ENCODE peak calls at places on chromosomes 6 and 20, in eight cellular contexts. One of them, this sample, is unnamed.

GRCh38 chr20:48886189-48886588 is 35.3 kb upstream of the ARFGEF2 start:
- DNase-seq in NCI-H526: no peak
- DNase-seq in lung: no peak
- DNase-seq in choroid plexus epithelial cell: no peak
- DNase-seq in H54: no peak
- DNase-seq in HEK293T: no peak
- DNase-seq in activated CD8-positive, alpha-beta memory T cell treated with anti-CD3 and anti-CD28 coated beads for 4 hours: no peak
- DNase-seq in NCI-H524: no peak
- DNase-seq in this sample: no peak

GRCh38 chr6:139334791-139335446 is 39.5 kb downstream of the CITED2 start:
- DNase-seq in activated CD8-positive, alpha-beta memory T cell treated with anti-CD3 and anti-CD28 coated beads for 4 hours: no peak
- DNase-seq in choroid plexus epithelial cell: peak
- DNase-seq in HEK293T: no peak
- DNase-seq in H54: peak
- DNase-seq in NCI-H526: no peak
- DNase-seq in NCI-H524: no peak
- DNase-seq in lung: no peak
- DNase-seq in this sample: peak

GRCh38 chr20:49161428-49162152 is 26.5 kb downstream of the STAU1 start:
- DNase-seq in lung: no peak
- DNase-seq in H54: no peak
- DNase-seq in choroid plexus epithelial cell: no peak
- DNase-seq in NCI-H526: no peak
- DNase-seq in NCI-H524: no peak
- DNase-seq in HEK293T: no peak
- DNase-seq in activated CD8-positive, alpha-beta memory T cell treated with anti-CD3 and anti-CD28 coated beads for 4 hours: no peak
- DNase-seq in this sample: peak

GRCh38 chr20:9532069-9532809 is 17.8 kb downstream of the LAMP5 start:
- DNase-seq in activated CD8-positive, alpha-beta memory T cell treated with anti-CD3 and anti-CD28 coated beads for 4 hours: no peak
- DNase-seq in HEK293T: no peak
- DNase-seq in NCI-H526: no peak
- DNase-seq in NCI-H524: peak
- DNase-seq in H54: no peak
- DNase-seq in lung: no peak
- DNase-seq in choroid plexus epithelial cell: no peak
- DNase-seq in this sample: no peak

GRCh38 chr6:13943943-13944342 is 19.2 kb downstream of the RNF182 start:
- DNase-seq in HEK293T: no peak
- DNase-seq in NCI-H524: no peak
- DNase-seq in activated CD8-positive, alpha-beta memory T cell treated with anti-CD3 and anti-CD28 coated beads for 4 hours: no peak
- DNase-seq in H54: no peak
- DNase-seq in choroid plexus epithelial cell: no peak
- DNase-seq in lung: no peak
- DNase-seq in NCI-H526: no peak
- DNase-seq in this sample: no peak

GRCh38 chr6:133241088-133241900 is at the start of gene EYA4:
- DNase-seq in H54: no peak
- DNase-seq in activated CD8-positive, alpha-beta memory T cell treated with anti-CD3 and anti-CD28 coated beads for 4 hours: no peak
- DNase-seq in HEK293T: peak
- DNase-seq in choroid plexus epithelial cell: peak
- DNase-seq in NCI-H526: peak
- DNase-seq in NCI-H524: peak
- DNase-seq in lung: no peak
- DNase-seq in this sample: peak

GRCh38 chr6:42817910-42818309 is 36.1 kb downstream of the BICRAL start:
- DNase-seq in activated CD8-positive, alpha-beta memory T cell treated with anti-CD3 and anti-CD28 coated beads for 4 hours: no peak
- DNase-seq in NCI-H524: no peak
- DNase-seq in HEK293T: no peak
- DNase-seq in lung: no peak
- DNase-seq in H54: no peak
- DNase-seq in choroid plexus epithelial cell: no peak
- DNase-seq in NCI-H526: no peak
- DNase-seq in this sample: no peak

GRCh38 chr6:86937219-86938079 is at the start of gene HTR1E:
- DNase-seq in HEK293T: peak
- DNase-seq in lung: peak
- DNase-seq in NCI-H524: peak
- DNase-seq in NCI-H526: peak
- DNase-seq in activated CD8-positive, alpha-beta memory T cell treated with anti-CD3 and anti-CD28 coated beads for 4 hours: no peak
- DNase-seq in choroid plexus epithelial cell: peak
- DNase-seq in H54: peak
- DNase-seq in this sample: peak

GRCh38 chr6:158416841-158417759 is 104.8 kb downstream of the TULP4 start:
- DNase-seq in NCI-H524: no peak
- DNase-seq in H54: no peak
- DNase-seq in lung: no peak
- DNase-seq in HEK293T: no peak
- DNase-seq in choroid plexus epithelial cell: no peak
- DNase-seq in NCI-H526: no peak
- DNase-seq in activated CD8-positive, alpha-beta memory T cell treated with anti-CD3 and anti-CD28 coated beads for 4 hours: no peak
- DNase-seq in this sample: no peak

GRCh38 chr6:51495806-51496380 is 591.5 kb downstream of the PKHD1 start:
- DNase-seq in choroid plexus epithelial cell: no peak
- DNase-seq in lung: no peak
- DNase-seq in HEK293T: no peak
- DNase-seq in NCI-H526: no peak
- DNase-seq in activated CD8-positive, alpha-beta memory T cell treated with anti-CD3 and anti-CD28 coated beads for 4 hours: no peak
- DNase-seq in H54: no peak
- DNase-seq in NCI-H524: no peak
- DNase-seq in this sample: no peak

GRCh38 chr6:138570716-138571020 is 71.4 kb upstream of the NHSL1 start:
- DNase-seq in HEK293T: no peak
- DNase-seq in H54: no peak
- DNase-seq in NCI-H526: peak
- DNase-seq in activated CD8-positive, alpha-beta memory T cell treated with anti-CD3 and anti-CD28 coated beads for 4 hours: no peak
- DNase-seq in NCI-H524: peak
- DNase-seq in lung: no peak
- DNase-seq in choroid plexus epithelial cell: no peak
- DNase-seq in this sample: no peak

GRCh38 chr6:43122146-43122545 is 46.0 kb downstream of the PTK7 start:
- DNase-seq in NCI-H526: no peak
- DNase-seq in activated CD8-positive, alpha-beta memory T cell treated with anti-CD3 and anti-CD28 coated beads for 4 hours: no peak
- DNase-seq in choroid plexus epithelial cell: no peak
- DNase-seq in H54: no peak
- DNase-seq in NCI-H524: no peak
- DNase-seq in lung: no peak
- DNase-seq in HEK293T: no peak
- DNase-seq in this sample: no peak

GRCh38 chr20:52830598-52830997 is 141.6 kb upstream of the TSHZ2 start:
- DNase-seq in NCI-H526: no peak
- DNase-seq in H54: no peak
- DNase-seq in lung: no peak
- DNase-seq in choroid plexus epithelial cell: no peak
- DNase-seq in HEK293T: no peak
- DNase-seq in activated CD8-positive, alpha-beta memory T cell treated with anti-CD3 and anti-CD28 coated beads for 4 hours: no peak
- DNase-seq in NCI-H524: no peak
- DNase-seq in this sample: no peak

GRCh38 chr6:155628315-155628714 is 172.7 kb upstream of the NOX3 start:
- DNase-seq in H54: no peak
- DNase-seq in NCI-H524: no peak
- DNase-seq in NCI-H526: no peak
- DNase-seq in choroid plexus epithelial cell: no peak
- DNase-seq in lung: no peak
- DNase-seq in activated CD8-positive, alpha-beta memory T cell treated with anti-CD3 and anti-CD28 coated beads for 4 hours: no peak
- DNase-seq in HEK293T: no peak
- DNase-seq in this sample: no peak

GRCh38 chr6:107328081-107328480 is 131.3 kb downstream of the PDSS2 start:
- DNase-seq in NCI-H524: no peak
- DNase-seq in NCI-H526: no peak
- DNase-seq in HEK293T: no peak
- DNase-seq in choroid plexus epithelial cell: no peak
- DNase-seq in activated CD8-positive, alpha-beta memory T cell treated with anti-CD3 and anti-CD28 coated beads for 4 hours: no peak
- DNase-seq in lung: no peak
- DNase-seq in H54: no peak
- DNase-seq in this sample: no peak

GRCh38 chr6:100281471-100281878 is 183.2 kb downstream of the SIM1 start:
- DNase-seq in activated CD8-positive, alpha-beta memory T cell treated with anti-CD3 and anti-CD28 coated beads for 4 hours: no peak
- DNase-seq in lung: no peak
- DNase-seq in choroid plexus epithelial cell: peak
- DNase-seq in NCI-H526: no peak
- DNase-seq in NCI-H524: peak
- DNase-seq in HEK293T: no peak
- DNase-seq in H54: no peak
- DNase-seq in this sample: no peak

GRCh38 chr20:10478930-10479329 is 43.8 kb downstream of the SLX4IP start:
- DNase-seq in choroid plexus epithelial cell: no peak
- DNase-seq in activated CD8-positive, alpha-beta memory T cell treated with anti-CD3 and anti-CD28 coated beads for 4 hours: no peak
- DNase-seq in NCI-H526: no peak
- DNase-seq in HEK293T: no peak
- DNase-seq in lung: no peak
- DNase-seq in NCI-H524: peak
- DNase-seq in H54: no peak
- DNase-seq in this sample: no peak

GRCh38 chr20:4135385-4136077 is 120.2 kb upstream of the RNF24 start:
- DNase-seq in NCI-H524: no peak
- DNase-seq in lung: peak
- DNase-seq in choroid plexus epithelial cell: peak
- DNase-seq in activated CD8-positive, alpha-beta memory T cell treated with anti-CD3 and anti-CD28 coated beads for 4 hours: no peak
- DNase-seq in NCI-H526: no peak
- DNase-seq in HEK293T: peak
- DNase-seq in H54: peak
- DNase-seq in this sample: peak

This sample was measured in fibroblast of mammary gland.